ENCODE peak calls at places on chromosomes 3 and 15, in ten cellular contexts. I is upper lobe of right lung, D is suprapubic skin, M is cardiac fibroblast, Z is tibial nerve, L is heart left ventricle, C is HFFc6, W is B cell, B is AG09309, E is AG04450. O is an unnamed sample.

GRCh38 chr3:12541625-12542024 is 3.7 kb downstream of the MKRN2OS start:
- DNase-seq in I (no peak), D (no peak), M (peak; percentile 14), Z (no peak), L (peak; percentile 46), C (no peak), W (no peak), B (no peak), E (no peak), O (no peak)

GRCh38 chr3:63654246-63654645 is 1.8 kb downstream of the SNTN start:
- DNase-seq in I (no peak), D (no peak), M (peak; percentile 58), Z (no peak), L (no peak), C (peak; percentile 62), W (no peak), B (peak; percentile 4), E (no peak), O (peak; percentile 8)

GRCh38 chr3:192122832-192123594 is 604.3 kb downstream of the FGF12 start:
- DNase-seq in I (no peak), D (no peak), M (peak; percentile 4), Z (no peak), L (peak; percentile 18), C (no peak), W (no peak), B (no peak), E (no peak), O (no peak)

GRCh38 chr15:53843166-53843565 is 83.7 kb upstream of the WDR72 start:
- DNase-seq in I (no peak), D (no peak), M (no peak), Z (no peak), L (no peak), C (no peak), W (no peak), B (no peak), E (no peak), O (no peak)

GRCh38 chr15:74335396-74335795 is 32.0 kb downstream of the CYP11A1 start:
- DNase-seq in I (peak; percentile 29), D (no peak), M (no peak), Z (no peak), L (no peak), C (no peak), W (peak; percentile 6), B (no peak), E (no peak), O (no peak)

GRCh38 chr15:45776772-45777171 is 141.9 kb downstream of the SQOR start:
- DNase-seq in I (no peak), D (no peak), M (no peak), Z (no peak), L (no peak), C (no peak), W (no peak), B (no peak), E (no peak), O (no peak)

GRCh38 chr15:47184003-47184404 is 533.3 kb upstream of the SEMA6D start:
- DNase-seq in I (peak; percentile 64), D (no peak), M (no peak), Z (no peak), L (peak; percentile 30), C (no peak), W (no peak), B (no peak), E (no peak), O (no peak)

GRCh38 chr3:123702720-123703119 is 117.9 kb upstream of the HACD2 start:
- DNase-seq in I (no peak), D (no peak), M (no peak), Z (no peak), L (no peak), C (no peak), W (no peak), B (no peak), E (no peak), O (no peak)

GRCh38 chr3:163605915-163606314 is 1472.4 kb downstream of the SI start:
- DNase-seq in I (no peak), D (no peak), M (no peak), Z (no peak), L (no peak), C (no peak), W (no peak), B (no peak), E (no peak), O (no peak)

GRCh38 chr3:128492353-128493220 is at the start of gene GATA2:
- DNase-seq in I (peak; percentile 66), D (peak; percentile 74), M (no peak), Z (no peak), L (no peak), C (peak; percentile 24), W (no peak), B (no peak), E (no peak), O (no peak)
- TF ChIP-seq CTCF in I (no peak), D (no peak), M (no peak), Z (no peak), L (no peak), C (peak; percentile 60), W (no peak), B (peak; percentile 3), E (no peak), O (no peak)

DNA sequence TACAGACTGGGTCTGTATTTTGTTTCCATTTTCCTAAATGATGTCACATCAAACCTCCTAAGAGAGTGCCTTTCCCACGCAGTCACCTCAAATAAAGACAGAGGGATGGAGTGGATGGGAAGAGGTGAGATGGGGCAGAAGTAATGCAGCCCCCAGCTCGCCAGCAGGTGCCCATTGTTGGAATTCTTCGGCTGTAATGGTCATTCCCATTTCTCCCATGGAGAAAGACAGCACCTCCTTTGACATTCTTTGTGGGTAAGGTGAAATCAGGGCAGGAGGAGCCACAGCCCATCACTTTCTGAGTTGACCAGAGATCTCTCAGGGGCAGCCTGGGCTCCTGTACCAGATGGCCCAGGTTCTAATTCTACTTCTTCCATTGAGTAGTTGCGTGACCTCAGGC is 84.4 kb upstream of the NR2F2 start:
- DNase-seq in I (no peak), D (no peak), M (no peak), Z (no peak), L (no peak), C (no peak), W (no peak), B (no peak), E (no peak), O (no peak)
- TF ChIP-seq CTCF in I (no peak), D (no peak), M (no peak), Z (no peak), L (no peak), C (no peak), W (no peak), B (no peak), E (no peak), O (no peak)

GRCh38 chr3:36701903-36702374 is 62.4 kb downstream of the DCLK3 start:
- DNase-seq in I (no peak), D (no peak), M (peak; percentile 95), Z (no peak), L (no peak), C (peak; percentile 89), W (no peak), B (peak; percentile 58), E (peak; percentile 76), O (peak; percentile 95)

GRCh38 chr3:36704280-36704679 is 60.1 kb downstream of the DCLK3 start:
- DNase-seq in I (no peak), D (no peak), M (no peak), Z (no peak), L (no peak), C (no peak), W (no peak), B (no peak), E (no peak), O (no peak)

GRCh38 chr3:36698314-36698713 is 66.0 kb downstream of the DCLK3 start:
- DNase-seq in I (no peak), D (no peak), M (no peak), Z (no peak), L (no peak), C (no peak), W (no peak), B (no peak), E (no peak), O (no peak)

GRCh38 chr3:36700537-36701248 is 63.7 kb downstream of the DCLK3 start:
- DNase-seq in I (peak; percentile 72), D (no peak), M (peak; percentile 83), Z (peak; percentile 57), L (peak; percentile 50), C (peak; percentile 68), W (no peak), B (peak; percentile 52), E (peak; percentile 54), O (peak; percentile 88)

GRCh38 chr3:36701249-36701572 is 63.1 kb downstream of the DCLK3 start:
- DNase-seq in I (no peak), D (no peak), M (no peak), Z (no peak), L (no peak), C (no peak), W (no peak), B (no peak), E (no peak), O (no peak)
- TF ChIP-seq CTCF in I (no peak), D (no peak), M (no peak), Z (no peak), L (no peak), C (no peak), W (no peak), B (no peak), E (no peak), O (no peak)

GRCh38 chr3:193560091-193560490 is 5.4 kb upstream of the ATP13A4 start:
- DNase-seq in I (no peak), D (no peak), M (no peak), Z (no peak), L (no peak), C (no peak), W (no peak), B (no peak), E (no peak), O (no peak)

GRCh38 chr3:193560870-193561269 is 6.2 kb upstream of the ATP13A4 start:
- DNase-seq in I (no peak), D (no peak), M (no peak), Z (no peak), L (peak; percentile 48), C (no peak), W (no peak), B (no peak), E (no peak), O (no peak)

GRCh38 chr3:193563429-193563828 is 8.7 kb upstream of the ATP13A4 start:
- DNase-seq in I (no peak), D (no peak), M (no peak), Z (no peak), L (no peak), C (no peak), W (no peak), B (no peak), E (no peak), O (no peak)

GRCh38 chr3:193559100-193559499 is 4.4 kb upstream of the ATP13A4 start:
- DNase-seq in I (no peak), D (no peak), M (no peak), Z (no peak), L (no peak), C (no peak), W (no peak), B (no peak), E (no peak), O (no peak)

GRCh38 chr3:193563999-193564398 is 9.3 kb upstream of the ATP13A4 start:
- DNase-seq in I (no peak), D (no peak), M (peak; percentile 5), Z (no peak), L (peak; percentile 28), C (no peak), W (no peak), B (no peak), E (no peak), O (no peak)
- TF ChIP-seq CTCF in I (peak; percentile 20), D (no peak), M (peak; percentile 12), Z (no peak), L (no peak), C (peak; percentile 38), W (no peak), B (peak; percentile 23), E (no peak), O (no peak)

GRCh38 chr3:29538610-29538958 is 257.7 kb downstream of the RBMS3 start:
- DNase-seq in I (no peak), D (no peak), M (no peak), Z (no peak), L (no peak), C (no peak), W (no peak), B (no peak), E (no peak), O (no peak)
- TF ChIP-seq CTCF in I (no peak), D (no peak), M (no peak), Z (no peak), L (no peak), C (no peak), W (no peak), B (no peak), E (no peak), O (no peak)

O was measured in fibroblast of the aortic adventitia.